ENCODE peak calls at places on chromosomes 16 and 17, in eight cellular contexts. O is NCI-H1092 treated with DMSO at 0.1 percent for 48 hours; X is GM04504; T is EL; P is endothelial cell; G is iris pigment epithelial cell; F is left ventricle myocardium inferior; W is activated CD4-positive, CD25-positive, alpha-beta regulatory T cell treated with anti-CD3 and anti-CD28 coated beads, Interleukin-2, amount 50 U/mL, for 16 hours. K is an unnamed sample.

GRCh38 chr17:64628641-64629040 is 33.5 kb downstream of the SMURF2 start:
- DNase-seq in O (no peak), X (no peak), T (no peak), P (no peak), G (no peak), F (no peak), W (no peak), K (no peak)

GRCh38 chr17:82367724-82368524 is 3.6 kb upstream of the UTS2R start:
- DNase-seq in O (no peak), X (no peak), T (peak), P (no peak), G (no peak), F (no peak), W (no peak), K (no peak)

GRCh38 chr17:82553210-82553930 is 33.8 kb downstream of the FOXK2 start:
- DNase-seq in O (no peak), X (no peak), T (no peak), P (no peak), G (no peak), F (no peak), W (no peak), K (no peak)

GRCh38 chr16:88731699-88732098 is 25.4 kb downstream of the CTU2 start:
- DNase-seq in O (no peak), X (no peak), T (no peak), P (no peak), G (no peak), F (no peak), W (no peak), K (no peak)

GRCh38 chr16:88058136-88058535 is 106.9 kb downstream of the BANP start:
- DNase-seq in O (no peak), X (no peak), T (no peak), P (no peak), G (no peak), F (peak), W (no peak), K (no peak)

GRCh38 chr17:20993863-20994778 is 48.7 kb downstream of the USP22 start:
- DNase-seq in O (no peak), X (no peak), T (no peak), P (no peak), G (no peak), F (no peak), W (no peak), K (peak)

GRCh38 chr16:89945654-89946053 is 2.9 kb upstream of the DEF8 start:
- DNase-seq in O (no peak), X (no peak), T (no peak), P (no peak), G (no peak), F (no peak), W (no peak), K (no peak)

GRCh38 chr16:10205688-10206087 is 23.5 kb upstream of the GRIN2A start:
- DNase-seq in O (no peak), X (no peak), T (no peak), P (no peak), G (no peak), F (no peak), W (no peak), K (no peak)

GRCh38 chr16:81445143-81445922 is 725 bp downstream of the CMIP start:
- DNase-seq in O (peak), X (no peak), T (peak), P (peak), G (peak), F (no peak), W (no peak), K (peak)

GRCh38 chr16:68227850-68228553 is 7.9 kb downstream of the ESRP2 start:
- DNase-seq in O (no peak), X (no peak), T (no peak), P (no peak), G (no peak), F (no peak), W (no peak), K (no peak)

GRCh38 chr17:78839173-78839761 is 1.3 kb downstream of the USP36 start:
- DNase-seq in O (no peak), X (no peak), T (peak), P (no peak), G (peak), F (no peak), W (no peak), K (no peak)

GRCh38 chr17:67696853-67697505 is 20.8 kb upstream of the NOL11 start:
- DNase-seq in O (peak), X (no peak), T (no peak), P (no peak), G (no peak), F (no peak), W (no peak), K (no peak)

GRCh38 chr16:4591706-4592470 is 22.8 kb downstream of the UBALD1 start:
- DNase-seq in O (no peak), X (no peak), T (no peak), P (no peak), G (no peak), F (no peak), W (no peak), K (no peak)

GRCh38 chr16:13471036-13471435 is 448.9 kb upstream of the ERCC4 start:
- DNase-seq in O (no peak), X (no peak), T (no peak), P (peak), G (no peak), F (no peak), W (no peak), K (no peak)

GRCh38 chr17:57876023-57876865 is 26.4 kb upstream of the MRPS23 start:
- DNase-seq in O (no peak), X (no peak), T (no peak), P (no peak), G (no peak), F (no peak), W (no peak), K (no peak)

GRCh38 chr17:71649986-71650385 is 470.8 kb upstream of the SOX9 start:
- DNase-seq in O (no peak), X (no peak), T (peak), P (no peak), G (peak), F (no peak), W (no peak), K (no peak)

GRCh38 chr17:17457680-17458079 is 19.1 kb upstream of the MED9 start:
- DNase-seq in O (no peak), X (no peak), T (no peak), P (no peak), G (no peak), F (no peak), W (no peak), K (no peak)

GRCh38 chr17:81429353-81429774 is 34.1 kb downstream of the BAHCC1 start:
- DNase-seq in O (peak), X (peak), T (peak), P (no peak), G (peak), F (peak), W (no peak), K (no peak)

GRCh38 chr17:21191698-21192097 is 22.3 kb downstream of the TMEM11 start:
- DNase-seq in O (no peak), X (no peak), T (no peak), P (no peak), G (no peak), F (no peak), W (no peak), K (no peak)

GRCh38 chr17:65099941-65100315 is 37.2 kb upstream of the RGS9 start:
- DNase-seq in O (peak), X (no peak), T (peak), P (no peak), G (peak), F (peak), W (peak), K (peak)

K was measured in T-helper 17 cell.